ENCODE peak calls at places on chromosomes 12 and 14, in ten cellular contexts. One of them, this sample, is unnamed.

GRCh38 chr12:56941299-56942017 is 7.2 kb upstream of the SDR9C7 start:
- DNase-seq in stomach: no peak
- DNase-seq in suprapubic skin: no peak
- DNase-seq in frontal cortex: no peak
- DNase-seq in dorsolateral prefrontal cortex: peak
- DNase-seq in MCF 10A: peak
- DNase-seq in AG04449: peak
- DNase-seq in G401: peak
- DNase-seq in type B pancreatic cell: no peak
- DNase-seq in A549: peak
- DNase-seq in this sample: no peak

GRCh38 chr12:5713599-5714001 is 231.5 kb downstream of the ANO2 start:
- DNase-seq in suprapubic skin: no peak
- DNase-seq in stomach: no peak
- DNase-seq in MCF 10A: no peak
- DNase-seq in frontal cortex: no peak
- DNase-seq in AG04449: no peak
- DNase-seq in type B pancreatic cell: no peak
- DNase-seq in dorsolateral prefrontal cortex: no peak
- DNase-seq in A549: no peak
- DNase-seq in G401: no peak
- DNase-seq in this sample: no peak

GRCh38 chr12:10101042-10101579 is 2.3 kb upstream of the CLEC1A start:
- DNase-seq in stomach: no peak
- DNase-seq in A549: no peak
- DNase-seq in dorsolateral prefrontal cortex: no peak
- DNase-seq in G401: no peak
- DNase-seq in MCF 10A: peak
- DNase-seq in suprapubic skin: no peak
- DNase-seq in frontal cortex: no peak
- DNase-seq in AG04449: peak
- DNase-seq in type B pancreatic cell: no peak
- DNase-seq in this sample: no peak

GRCh38 chr12:39587247-39587646 is 32.4 kb downstream of the ABCD2 start:
- DNase-seq in A549: peak
- DNase-seq in G401: no peak
- DNase-seq in type B pancreatic cell: no peak
- DNase-seq in frontal cortex: no peak
- DNase-seq in dorsolateral prefrontal cortex: no peak
- DNase-seq in suprapubic skin: no peak
- DNase-seq in stomach: no peak
- DNase-seq in AG04449: no peak
- DNase-seq in MCF 10A: peak
- DNase-seq in this sample: peak

GRCh38 chr12:15801770-15802393 is 12.7 kb upstream of the EPS8 start:
- DNase-seq in dorsolateral prefrontal cortex: no peak
- DNase-seq in type B pancreatic cell: no peak
- DNase-seq in suprapubic skin: no peak
- DNase-seq in AG04449: no peak
- DNase-seq in stomach: no peak
- DNase-seq in MCF 10A: peak
- DNase-seq in G401: no peak
- DNase-seq in frontal cortex: no peak
- DNase-seq in A549: peak
- DNase-seq in this sample: no peak

GRCh38 chr14:51674294-51675002 is 22.7 kb downstream of the FRMD6 start:
- DNase-seq in suprapubic skin: no peak
- DNase-seq in stomach: no peak
- DNase-seq in AG04449: no peak
- DNase-seq in G401: no peak
- DNase-seq in dorsolateral prefrontal cortex: no peak
- DNase-seq in frontal cortex: no peak
- DNase-seq in type B pancreatic cell: no peak
- DNase-seq in A549: no peak
- DNase-seq in MCF 10A: peak
- DNase-seq in this sample: no peak

GRCh38 chr12:53430116-53430515 is 6.5 kb downstream of the AMHR2 start:
- DNase-seq in frontal cortex: no peak
- DNase-seq in dorsolateral prefrontal cortex: no peak
- DNase-seq in G401: no peak
- DNase-seq in stomach: no peak
- DNase-seq in type B pancreatic cell: no peak
- DNase-seq in MCF 10A: no peak
- DNase-seq in AG04449: no peak
- DNase-seq in suprapubic skin: no peak
- DNase-seq in A549: no peak
- DNase-seq in this sample: no peak

GRCh38 chr14:100022772-100023451 is 42.3 kb upstream of the EVL start:
- DNase-seq in type B pancreatic cell: no peak
- DNase-seq in stomach: no peak
- DNase-seq in A549: no peak
- DNase-seq in G401: no peak
- DNase-seq in suprapubic skin: no peak
- DNase-seq in frontal cortex: no peak
- DNase-seq in MCF 10A: no peak
- DNase-seq in dorsolateral prefrontal cortex: no peak
- DNase-seq in AG04449: peak
- DNase-seq in this sample: no peak

GRCh38 chr12:63150255-63151060 is 543 bp downstream of the AVPR1A start:
- DNase-seq in frontal cortex: no peak
- DNase-seq in AG04449: no peak
- DNase-seq in MCF 10A: no peak
- DNase-seq in dorsolateral prefrontal cortex: no peak
- DNase-seq in type B pancreatic cell: peak
- DNase-seq in A549: peak
- DNase-seq in suprapubic skin: peak
- DNase-seq in stomach: no peak
- DNase-seq in G401: no peak
- DNase-seq in this sample: no peak

GRCh38 chr14:63896278-63896720 is 43.5 kb downstream of the SYNE2 start:
- DNase-seq in suprapubic skin: no peak
- DNase-seq in type B pancreatic cell: no peak
- DNase-seq in stomach: peak
- DNase-seq in G401: no peak
- DNase-seq in MCF 10A: peak
- DNase-seq in AG04449: peak
- DNase-seq in frontal cortex: no peak
- DNase-seq in A549: peak
- DNase-seq in dorsolateral prefrontal cortex: no peak
- DNase-seq in this sample: peak

GRCh38 chr14:68669644-68670343 is 123.1 kb downstream of the ZFP36L1 start:
- DNase-seq in type B pancreatic cell: no peak
- DNase-seq in stomach: no peak
- DNase-seq in G401: no peak
- DNase-seq in AG04449: no peak
- DNase-seq in dorsolateral prefrontal cortex: no peak
- DNase-seq in frontal cortex: no peak
- DNase-seq in MCF 10A: no peak
- DNase-seq in A549: no peak
- DNase-seq in suprapubic skin: peak
- DNase-seq in this sample: no peak

GRCh38 chr14:91223028-91223783 is 21.3 kb downstream of the GPR68 start:
- DNase-seq in suprapubic skin: no peak
- DNase-seq in G401: no peak
- DNase-seq in type B pancreatic cell: no peak
- DNase-seq in dorsolateral prefrontal cortex: no peak
- DNase-seq in MCF 10A: no peak
- DNase-seq in frontal cortex: no peak
- DNase-seq in stomach: no peak
- DNase-seq in A549: no peak
- DNase-seq in AG04449: no peak
- DNase-seq in this sample: no peak

GRCh38 chr12:1697253-1697652 is 6.4 kb downstream of the ADIPOR2 start:
- DNase-seq in dorsolateral prefrontal cortex: no peak
- DNase-seq in AG04449: no peak
- DNase-seq in suprapubic skin: no peak
- DNase-seq in stomach: no peak
- DNase-seq in A549: no peak
- DNase-seq in type B pancreatic cell: no peak
- DNase-seq in MCF 10A: no peak
- DNase-seq in frontal cortex: no peak
- DNase-seq in G401: no peak
- DNase-seq in this sample: no peak

GRCh38 chr14:68377459-68377858 is 415.4 kb downstream of the ZFP36L1 start:
- DNase-seq in G401: no peak
- DNase-seq in AG04449: no peak
- DNase-seq in type B pancreatic cell: no peak
- DNase-seq in A549: peak
- DNase-seq in suprapubic skin: peak
- DNase-seq in frontal cortex: no peak
- DNase-seq in stomach: no peak
- DNase-seq in MCF 10A: no peak
- DNase-seq in dorsolateral prefrontal cortex: peak
- DNase-seq in this sample: no peak

GRCh38 chr12:70487440-70487839 is 121.3 kb downstream of the KCNMB4 start:
- DNase-seq in frontal cortex: no peak
- DNase-seq in dorsolateral prefrontal cortex: no peak
- DNase-seq in suprapubic skin: no peak
- DNase-seq in type B pancreatic cell: no peak
- DNase-seq in AG04449: no peak
- DNase-seq in stomach: no peak
- DNase-seq in A549: no peak
- DNase-seq in MCF 10A: no peak
- DNase-seq in G401: no peak
- DNase-seq in this sample: no peak

GRCh38 chr14:64826845-64827244 is 52.9 kb downstream of the SPTB start:
- DNase-seq in type B pancreatic cell: no peak
- DNase-seq in A549: no peak
- DNase-seq in G401: no peak
- DNase-seq in dorsolateral prefrontal cortex: no peak
- DNase-seq in AG04449: no peak
- DNase-seq in MCF 10A: peak
- DNase-seq in frontal cortex: no peak
- DNase-seq in suprapubic skin: no peak
- DNase-seq in stomach: no peak
- DNase-seq in this sample: no peak

GRCh38 chr12:108371801-108372344 is 32.8 kb upstream of the CMKLR1 start:
- DNase-seq in frontal cortex: no peak
- DNase-seq in stomach: no peak
- DNase-seq in type B pancreatic cell: no peak
- DNase-seq in suprapubic skin: no peak
- DNase-seq in MCF 10A: peak
- DNase-seq in A549: no peak
- DNase-seq in G401: peak
- DNase-seq in AG04449: peak
- DNase-seq in dorsolateral prefrontal cortex: no peak
- DNase-seq in this sample: no peak

GRCh38 chr12:32718926-32719325 is 36.8 kb downstream of the YARS2 start:
- DNase-seq in G401: no peak
- DNase-seq in suprapubic skin: no peak
- DNase-seq in stomach: no peak
- DNase-seq in type B pancreatic cell: no peak
- DNase-seq in A549: no peak
- DNase-seq in dorsolateral prefrontal cortex: no peak
- DNase-seq in MCF 10A: peak
- DNase-seq in AG04449: no peak
- DNase-seq in frontal cortex: no peak
- DNase-seq in this sample: no peak

GRCh38 chr14:69997849-69998248 is 118.6 kb downstream of the SMOC1 start:
- DNase-seq in AG04449: no peak
- DNase-seq in MCF 10A: peak
- DNase-seq in stomach: peak
- DNase-seq in frontal cortex: no peak
- DNase-seq in dorsolateral prefrontal cortex: no peak
- DNase-seq in suprapubic skin: no peak
- DNase-seq in type B pancreatic cell: no peak
- DNase-seq in A549: peak
- DNase-seq in G401: no peak
- DNase-seq in this sample: peak

GRCh38 chr12:90618606-90619005 is 336.4 kb downstream of the CCER1 start:
- DNase-seq in G401: no peak
- DNase-seq in type B pancreatic cell: no peak
- DNase-seq in MCF 10A: no peak
- DNase-seq in stomach: no peak
- DNase-seq in AG04449: no peak
- DNase-seq in A549: no peak
- DNase-seq in dorsolateral prefrontal cortex: no peak
- DNase-seq in suprapubic skin: no peak
- DNase-seq in frontal cortex: no peak
- DNase-seq in this sample: no peak

GRCh38 chr14:92259613-92260357 is 63.2 kb upstream of the SLC24A4 start:
- DNase-seq in type B pancreatic cell: no peak
- DNase-seq in A549: no peak
- DNase-seq in stomach: no peak
- DNase-seq in suprapubic skin: no peak
- DNase-seq in dorsolateral prefrontal cortex: no peak
- DNase-seq in G401: no peak
- DNase-seq in frontal cortex: no peak
- DNase-seq in MCF 10A: no peak
- DNase-seq in AG04449: no peak
- DNase-seq in this sample: no peak

GRCh38 chr14:101256266-101256665 is 305.0 kb upstream of the DIO3 start:
- DNase-seq in G401: no peak
- DNase-seq in frontal cortex: no peak
- DNase-seq in dorsolateral prefrontal cortex: no peak
- DNase-seq in suprapubic skin: no peak
- DNase-seq in MCF 10A: no peak
- DNase-seq in A549: no peak
- DNase-seq in type B pancreatic cell: no peak
- DNase-seq in AG04449: no peak
- DNase-seq in stomach: no peak
- DNase-seq in this sample: no peak

GRCh38 chr14:32078794-32079663 is 1.9 kb downstream of the ARHGAP5 start:
- DNase-seq in frontal cortex: no peak
- DNase-seq in type B pancreatic cell: no peak
- DNase-seq in stomach: no peak
- DNase-seq in A549: peak
- DNase-seq in AG04449: no peak
- DNase-seq in suprapubic skin: no peak
- DNase-seq in MCF 10A: peak
- DNase-seq in G401: no peak
- DNase-seq in dorsolateral prefrontal cortex: no peak
- DNase-seq in this sample: no peak

GRCh38 chr14:52342849-52343606 is 28.9 kb downstream of the PTGER2 start:
- DNase-seq in G401: no peak
- DNase-seq in stomach: no peak
- DNase-seq in suprapubic skin: no peak
- DNase-seq in MCF 10A: peak
- DNase-seq in type B pancreatic cell: no peak
- DNase-seq in A549: peak
- DNase-seq in AG04449: no peak
- DNase-seq in dorsolateral prefrontal cortex: no peak
- DNase-seq in frontal cortex: no peak
- DNase-seq in this sample: no peak

GRCh38 chr12:90015228-90015627 is 306.6 kb upstream of the ATP2B1 start:
- DNase-seq in stomach: no peak
- DNase-seq in type B pancreatic cell: no peak
- DNase-seq in A549: no peak
- DNase-seq in frontal cortex: no peak
- DNase-seq in AG04449: no peak
- DNase-seq in suprapubic skin: no peak
- DNase-seq in dorsolateral prefrontal cortex: no peak
- DNase-seq in G401: no peak
- DNase-seq in MCF 10A: peak
- DNase-seq in this sample: no peak

GRCh38 chr12:6049992-6050391 is 74.5 kb downstream of the VWF start:
- DNase-seq in G401: no peak
- DNase-seq in dorsolateral prefrontal cortex: no peak
- DNase-seq in AG04449: no peak
- DNase-seq in suprapubic skin: no peak
- DNase-seq in type B pancreatic cell: no peak
- DNase-seq in MCF 10A: no peak
- DNase-seq in frontal cortex: no peak
- DNase-seq in A549: no peak
- DNase-seq in stomach: no peak
- DNase-seq in this sample: no peak

GRCh38 chr12:123444396-123445026 is 8.0 kb upstream of the RILPL2 start:
- DNase-seq in A549: peak
- DNase-seq in MCF 10A: peak
- DNase-seq in dorsolateral prefrontal cortex: no peak
- DNase-seq in stomach: no peak
- DNase-seq in suprapubic skin: no peak
- DNase-seq in type B pancreatic cell: no peak
- DNase-seq in G401: no peak
- DNase-seq in AG04449: no peak
- DNase-seq in frontal cortex: no peak
- DNase-seq in this sample: no peak

GRCh38 chr12:67263416-67263960 is 5.7 kb upstream of the CAND1 start:
- DNase-seq in MCF 10A: no peak
- DNase-seq in A549: no peak
- DNase-seq in dorsolateral prefrontal cortex: no peak
- DNase-seq in stomach: no peak
- DNase-seq in AG04449: no peak
- DNase-seq in frontal cortex: no peak
- DNase-seq in type B pancreatic cell: no peak
- DNase-seq in suprapubic skin: no peak
- DNase-seq in G401: no peak
- DNase-seq in this sample: no peak

This sample was measured in COR-L47.